ENCODE peak calls at places on chromosomes 4 and X, in nine cellular contexts. One of them, this sample, is unnamed.

GRCh38 chrX:55907968-55908607 is 190.5 kb downstream of the RRAGB start:
- DNase-seq in lower lobe of right lung: peak
- DNase-seq in mammary epithelial cell: peak
- DNase-seq in IMR-90: no peak
- DNase-seq in fibroblast of lung: peak
- DNase-seq in WERI-Rb-1: no peak
- DNase-seq in tibial nerve: peak
- DNase-seq in ovary: peak
- DNase-seq in OCI-LY7: no peak
- DNase-seq in this sample: peak

GRCh38 chr4:27775156-27775555 is 914.5 kb downstream of the STIM2 start:
- DNase-seq in lower lobe of right lung: no peak
- DNase-seq in mammary epithelial cell: no peak
- DNase-seq in IMR-90: no peak
- DNase-seq in fibroblast of lung: no peak
- DNase-seq in WERI-Rb-1: peak
- DNase-seq in tibial nerve: no peak
- DNase-seq in ovary: no peak
- DNase-seq in OCI-LY7: no peak
- DNase-seq in this sample: no peak

GRCh38 chrX:122739770-122740169 is 444.3 kb upstream of the GRIA3 start:
- DNase-seq in lower lobe of right lung: no peak
- DNase-seq in mammary epithelial cell: no peak
- DNase-seq in IMR-90: no peak
- DNase-seq in fibroblast of lung: peak
- DNase-seq in WERI-Rb-1: no peak
- DNase-seq in tibial nerve: no peak
- DNase-seq in ovary: no peak
- DNase-seq in OCI-LY7: no peak
- DNase-seq in this sample: peak

GRCh38 chrX:135432881-135433521 is 11.3 kb downstream of the SMIM10L2A start:
- DNase-seq in lower lobe of right lung: no peak
- DNase-seq in mammary epithelial cell: no peak
- DNase-seq in IMR-90: no peak
- DNase-seq in fibroblast of lung: no peak
- DNase-seq in WERI-Rb-1: no peak
- DNase-seq in tibial nerve: no peak
- DNase-seq in ovary: no peak
- DNase-seq in OCI-LY7: no peak
- DNase-seq in this sample: peak

GRCh38 chr4:168534535-168534934 is 37.7 kb downstream of the PALLD start:
- DNase-seq in lower lobe of right lung: no peak
- DNase-seq in mammary epithelial cell: no peak
- DNase-seq in IMR-90: no peak
- DNase-seq in fibroblast of lung: no peak
- DNase-seq in WERI-Rb-1: no peak
- DNase-seq in tibial nerve: no peak
- DNase-seq in ovary: no peak
- DNase-seq in OCI-LY7: no peak
- DNase-seq in this sample: no peak

GRCh38 chr4:86991998-86992397 is 57.2 kb downstream of the AFF1 start:
- DNase-seq in lower lobe of right lung: no peak
- DNase-seq in mammary epithelial cell: no peak
- DNase-seq in IMR-90: no peak
- DNase-seq in fibroblast of lung: no peak
- DNase-seq in WERI-Rb-1: no peak
- DNase-seq in tibial nerve: no peak
- DNase-seq in ovary: no peak
- DNase-seq in OCI-LY7: no peak
- DNase-seq in this sample: no peak

GRCh38 chr4:8451440-8452182 is 11.0 kb downstream of the TRMT44 start:
- DNase-seq in lower lobe of right lung: no peak
- DNase-seq in mammary epithelial cell: peak
- DNase-seq in IMR-90: no peak
- DNase-seq in fibroblast of lung: no peak
- DNase-seq in WERI-Rb-1: no peak
- DNase-seq in tibial nerve: no peak
- DNase-seq in ovary: no peak
- DNase-seq in OCI-LY7: no peak
- DNase-seq in this sample: peak

GRCh38 chr4:185839204-185839712 is 27.3 kb upstream of the SORBS2 start:
- DNase-seq in lower lobe of right lung: no peak
- DNase-seq in mammary epithelial cell: peak
- DNase-seq in IMR-90: peak
- DNase-seq in fibroblast of lung: peak
- DNase-seq in WERI-Rb-1: no peak
- DNase-seq in tibial nerve: peak
- DNase-seq in ovary: peak
- DNase-seq in OCI-LY7: no peak
- DNase-seq in this sample: peak

GRCh38 chr4:159497961-159498360 is 395.1 kb downstream of the RAPGEF2 start:
- DNase-seq in lower lobe of right lung: no peak
- DNase-seq in mammary epithelial cell: no peak
- DNase-seq in IMR-90: no peak
- DNase-seq in fibroblast of lung: no peak
- DNase-seq in WERI-Rb-1: no peak
- DNase-seq in tibial nerve: no peak
- DNase-seq in ovary: no peak
- DNase-seq in OCI-LY7: no peak
- DNase-seq in this sample: no peak

GRCh38 chr4:112377701-112378620 is 80.8 kb downstream of the ALPK1 start:
- DNase-seq in lower lobe of right lung: no peak
- DNase-seq in mammary epithelial cell: no peak
- DNase-seq in IMR-90: no peak
- DNase-seq in fibroblast of lung: no peak
- DNase-seq in WERI-Rb-1: no peak
- DNase-seq in tibial nerve: no peak
- DNase-seq in ovary: no peak
- DNase-seq in OCI-LY7: no peak
- DNase-seq in this sample: no peak

GRCh38 chr4:78938868-78939666 is at the start of gene PAQR3:
- DNase-seq in lower lobe of right lung: peak
- DNase-seq in mammary epithelial cell: peak
- DNase-seq in IMR-90: peak
- DNase-seq in fibroblast of lung: peak
- DNase-seq in WERI-Rb-1: peak
- DNase-seq in tibial nerve: peak
- DNase-seq in ovary: peak
- DNase-seq in OCI-LY7: peak
- DNase-seq in this sample: peak

GRCh38 chr4:107896158-107896645 is 35.1 kb upstream of the CYP2U1 start:
- DNase-seq in lower lobe of right lung: no peak
- DNase-seq in mammary epithelial cell: peak
- DNase-seq in IMR-90: peak
- DNase-seq in fibroblast of lung: peak
- DNase-seq in WERI-Rb-1: no peak
- DNase-seq in tibial nerve: no peak
- DNase-seq in ovary: no peak
- DNase-seq in OCI-LY7: no peak
- DNase-seq in this sample: peak

GRCh38 chrX:105226499-105226898 is 6.0 kb upstream of the TEX13A start:
- DNase-seq in lower lobe of right lung: no peak
- DNase-seq in mammary epithelial cell: no peak
- DNase-seq in IMR-90: no peak
- DNase-seq in fibroblast of lung: no peak
- DNase-seq in WERI-Rb-1: no peak
- DNase-seq in tibial nerve: no peak
- DNase-seq in ovary: no peak
- DNase-seq in OCI-LY7: no peak
- DNase-seq in this sample: no peak

GRCh38 chrX:72540318-72540717 is 32.3 kb downstream of the HDAC8 start:
- DNase-seq in lower lobe of right lung: no peak
- DNase-seq in mammary epithelial cell: no peak
- DNase-seq in IMR-90: peak
- DNase-seq in fibroblast of lung: peak
- DNase-seq in WERI-Rb-1: no peak
- DNase-seq in tibial nerve: no peak
- DNase-seq in ovary: no peak
- DNase-seq in OCI-LY7: peak
- DNase-seq in this sample: peak

GRCh38 chrX:143854006-143854405 is 29.9 kb upstream of the UBE2NL start:
- DNase-seq in lower lobe of right lung: no peak
- DNase-seq in mammary epithelial cell: peak
- DNase-seq in IMR-90: peak
- DNase-seq in fibroblast of lung: peak
- DNase-seq in WERI-Rb-1: no peak
- DNase-seq in tibial nerve: no peak
- DNase-seq in ovary: no peak
- DNase-seq in OCI-LY7: no peak
- DNase-seq in this sample: peak

GRCh38 chrX:3599787-3600465 is 113.5 kb downstream of the PRKX start:
- DNase-seq in lower lobe of right lung: no peak
- DNase-seq in mammary epithelial cell: no peak
- DNase-seq in IMR-90: no peak
- DNase-seq in fibroblast of lung: peak
- DNase-seq in WERI-Rb-1: no peak
- DNase-seq in tibial nerve: no peak
- DNase-seq in ovary: no peak
- DNase-seq in OCI-LY7: no peak
- DNase-seq in this sample: peak

GRCh38 chr4:39616651-39617050 is 22.0 kb downstream of the SMIM14 start:
- DNase-seq in lower lobe of right lung: no peak
- DNase-seq in mammary epithelial cell: no peak
- DNase-seq in IMR-90: no peak
- DNase-seq in fibroblast of lung: peak
- DNase-seq in WERI-Rb-1: no peak
- DNase-seq in tibial nerve: no peak
- DNase-seq in ovary: no peak
- DNase-seq in OCI-LY7: no peak
- DNase-seq in this sample: peak

DNA sequence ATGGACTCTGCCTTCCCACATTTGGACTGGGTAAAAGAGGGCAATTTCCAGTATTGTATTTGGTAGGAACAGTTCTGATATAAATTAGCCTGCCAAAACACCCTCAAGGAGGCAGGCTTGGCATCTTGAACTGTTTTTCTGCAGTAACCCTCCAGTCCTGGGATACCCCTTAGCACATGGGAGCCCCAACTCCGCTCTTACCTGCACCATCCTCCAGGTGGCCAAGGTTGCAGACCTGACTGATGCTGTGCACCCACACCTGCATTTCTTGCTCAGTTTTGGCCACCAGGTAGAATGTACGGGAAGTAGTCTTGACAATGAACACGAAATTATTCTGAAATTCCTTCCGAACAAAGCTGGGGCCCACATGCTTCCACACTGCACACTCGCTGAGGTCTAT is 35.1 kb downstream of the GAB3 start:
- DNase-seq in lower lobe of right lung: no peak
- DNase-seq in mammary epithelial cell: no peak
- DNase-seq in IMR-90: no peak
- DNase-seq in fibroblast of lung: no peak
- DNase-seq in WERI-Rb-1: no peak
- DNase-seq in tibial nerve: no peak
- DNase-seq in ovary: no peak
- DNase-seq in OCI-LY7: no peak
- DNase-seq in this sample: no peak
- TF ChIP-seq CTCF in lower lobe of right lung: no peak
- TF ChIP-seq CTCF in mammary epithelial cell: no peak
- TF ChIP-seq CTCF in IMR-90: no peak
- TF ChIP-seq CTCF in fibroblast of lung: no peak
- TF ChIP-seq CTCF in WERI-Rb-1: peak
- TF ChIP-seq CTCF in tibial nerve: no peak
- TF ChIP-seq CTCF in ovary: no peak
- TF ChIP-seq CTCF in OCI-LY7: no peak
- TF ChIP-seq CTCF in this sample: no peak

DNA sequence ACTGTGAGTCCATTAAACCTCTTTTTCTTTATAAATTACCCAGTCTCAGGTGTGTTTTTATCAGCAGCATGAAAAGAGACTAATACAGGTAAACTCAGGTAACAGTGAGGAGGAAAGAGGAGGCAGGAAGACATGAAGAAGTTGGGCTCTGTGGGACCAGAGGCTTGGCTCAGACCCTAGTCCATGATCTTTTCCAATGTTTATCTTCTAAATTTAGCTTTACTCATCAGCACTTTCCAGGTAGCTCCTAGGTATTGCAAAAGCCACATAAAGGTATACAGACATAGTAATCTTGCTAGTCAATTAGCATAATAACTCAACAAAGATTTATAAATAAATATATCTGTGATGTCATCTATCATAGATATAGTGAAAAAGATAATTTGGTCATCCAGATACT is 11.2 kb upstream of the FRYL start:
- DNase-seq in lower lobe of right lung: no peak
- DNase-seq in mammary epithelial cell: no peak
- DNase-seq in IMR-90: no peak
- DNase-seq in fibroblast of lung: no peak
- DNase-seq in WERI-Rb-1: no peak
- DNase-seq in tibial nerve: no peak
- DNase-seq in ovary: no peak
- DNase-seq in OCI-LY7: no peak
- DNase-seq in this sample: no peak
- H3K4me3 ChIP-seq in lower lobe of right lung: no peak
- H3K4me3 ChIP-seq in mammary epithelial cell: no peak
- H3K4me3 ChIP-seq in IMR-90: no peak
- H3K4me3 ChIP-seq in fibroblast of lung: no peak
- H3K4me3 ChIP-seq in WERI-Rb-1: no peak
- H3K4me3 ChIP-seq in tibial nerve: no peak
- H3K4me3 ChIP-seq in ovary: no peak
- H3K4me3 ChIP-seq in OCI-LY7: no peak
- H3K4me3 ChIP-seq in this sample: no peak

DNA sequence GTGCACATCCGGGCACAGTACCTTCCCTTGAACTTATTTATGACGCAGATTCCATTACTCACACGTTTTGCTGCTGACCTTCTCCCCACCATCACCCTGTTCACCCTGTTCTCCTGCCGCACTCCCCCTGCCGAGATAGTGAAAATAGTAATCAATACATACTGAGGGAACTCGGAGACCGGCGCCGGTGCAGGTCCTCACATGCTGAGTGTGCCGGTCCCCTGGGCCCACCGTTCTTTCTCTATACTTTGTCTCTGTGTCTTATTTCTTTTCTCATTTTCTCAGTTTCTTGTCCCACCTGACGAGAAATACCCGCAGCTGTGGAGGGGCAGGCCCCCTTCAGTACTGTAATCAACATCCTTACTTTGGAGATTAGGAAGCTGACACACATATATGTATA is 1337.1 kb upstream of the PABPC4L start:
- DNase-seq in lower lobe of right lung: no peak
- DNase-seq in mammary epithelial cell: no peak
- DNase-seq in IMR-90: no peak
- DNase-seq in fibroblast of lung: no peak
- DNase-seq in WERI-Rb-1: no peak
- DNase-seq in tibial nerve: no peak
- DNase-seq in ovary: no peak
- DNase-seq in OCI-LY7: no peak
- DNase-seq in this sample: no peak
- TF ChIP-seq CTCF in lower lobe of right lung: no peak
- TF ChIP-seq CTCF in mammary epithelial cell: no peak
- TF ChIP-seq CTCF in IMR-90: no peak
- TF ChIP-seq CTCF in fibroblast of lung: no peak
- TF ChIP-seq CTCF in WERI-Rb-1: no peak
- TF ChIP-seq CTCF in tibial nerve: no peak
- TF ChIP-seq CTCF in ovary: no peak
- TF ChIP-seq CTCF in OCI-LY7: no peak
- TF ChIP-seq CTCF in this sample: no peak

DNA sequence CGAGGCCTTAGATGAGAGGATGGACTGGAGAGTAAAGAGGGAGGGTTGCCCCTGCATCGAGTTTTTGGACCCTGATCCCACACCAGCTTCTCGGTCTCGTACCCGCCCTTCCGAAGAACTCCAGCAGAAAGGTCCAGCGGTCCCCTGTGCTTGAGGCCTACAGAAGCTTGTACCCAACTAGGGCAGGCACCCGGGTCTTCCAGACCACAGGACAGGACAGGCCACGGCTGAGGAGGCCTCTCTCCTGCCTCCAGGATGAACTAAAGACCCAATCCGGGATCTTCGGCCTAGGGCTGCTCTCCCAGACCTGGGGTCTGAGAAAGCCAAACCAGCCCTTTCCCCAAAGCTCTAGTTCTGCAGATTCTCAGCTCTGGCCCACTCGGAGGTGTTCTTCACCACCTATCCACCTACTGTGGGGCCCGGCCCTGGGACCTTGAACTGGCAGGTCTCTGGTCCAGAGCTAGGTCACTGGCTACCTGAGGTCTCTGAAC is 1.2 kb downstream of the NKX3-2 start:
- DNase-seq in lower lobe of right lung: no peak
- DNase-seq in mammary epithelial cell: no peak
- DNase-seq in IMR-90: no peak
- DNase-seq in fibroblast of lung: no peak
- DNase-seq in WERI-Rb-1: peak
- DNase-seq in tibial nerve: no peak
- DNase-seq in ovary: no peak
- DNase-seq in OCI-LY7: no peak
- DNase-seq in this sample: no peak
- H3K4me3 ChIP-seq in lower lobe of right lung: no peak
- H3K4me3 ChIP-seq in mammary epithelial cell: no peak
- H3K4me3 ChIP-seq in IMR-90: no peak
- H3K4me3 ChIP-seq in fibroblast of lung: peak
- H3K4me3 ChIP-seq in WERI-Rb-1: no peak
- H3K4me3 ChIP-seq in tibial nerve: no peak
- H3K4me3 ChIP-seq in ovary: no peak
- H3K4me3 ChIP-seq in OCI-LY7: no peak
- H3K4me3 ChIP-seq in this sample: no peak